ENCODE peak calls at places on chromosomes 11 and 22, in five cellular contexts. G is left ventricle myocardium superior; Y is stimulated activated CD4-positive, alpha-beta T cell treated with anti-CD3 and anti-CD28 coated beads, Interleukin-4, amount 100 ng/mL, for 48 hours; O is GM03348; N is ovary. I is an unnamed sample.

GRCh38 chr22:48702573-48703264 is 1125.0 kb downstream of the BRD1 start:
- DNase-seq in G (no peak), Y (no peak), O (no peak), N (no peak), I (no peak)

GRCh38 chr11:62358273-62358672 is 21.0 kb downstream of the ASRGL1 start:
- DNase-seq in G (no peak), Y (no peak), O (no peak), N (no peak), I (no peak)

GRCh38 chr11:9852465-9852864 is 188.6 kb downstream of the SWAP70 start:
- DNase-seq in G (no peak), Y (no peak), O (no peak), N (no peak), I (no peak)

GRCh38 chr22:22343603-22344276 is 99.2 kb downstream of the VPREB1 start:
- DNase-seq in G (no peak), Y (no peak), O (no peak), N (no peak), I (no peak)

GRCh38 chr11:129265125-129265788 is 73.1 kb upstream of the ARHGAP32 start:
- DNase-seq in G (no peak), Y (no peak), O (no peak), N (no peak), I (no peak)

GRCh38 chr11:116600930-116601329 is 171.9 kb downstream of the BUD13 start:
- DNase-seq in G (no peak), Y (no peak), O (no peak), N (no peak), I (no peak)

GRCh38 chr22:47395481-47395880 is 633.0 kb downstream of the TBC1D22A start:
- DNase-seq in G (no peak), Y (no peak), O (no peak), N (no peak), I (no peak)

GRCh38 chr11:7571640-7572000 is 57.8 kb downstream of the PPFIBP2 start:
- DNase-seq in G (peak), Y (no peak), O (peak), N (peak), I (peak)

GRCh38 chr11:94017446-94017845 is 3.7 kb upstream of the HEPHL1 start:
- DNase-seq in G (no peak), Y (no peak), O (no peak), N (no peak), I (no peak)

I was measured in heart right ventricle.